ENCODE peak calls at places on chromosome 22, in four cellular contexts. One of them, this sample, is unnamed. For H3K4me1 and H3K9me3, the result is how much of the 10 kb centered on the place peaks cover.

GRCh38 chr22:44080936-44081853 is 57.1 kb downstream of the PARVB start:
- DNase-seq in Peyer's patch: peak
- DNase-seq in sigmoid colon: peak
- DNase-seq in body of pancreas: peak
- DNase-seq in this sample: peak

GRCh38 chr22:17114958-17115235 is 6.3 kb downstream of the TMEM121B start:
- DNase-seq in Peyer's patch: no peak
- DNase-seq in body of pancreas: no peak
- DNase-seq in sigmoid colon: peak
- DNase-seq in this sample: no peak

GRCh38 chr22:27995801-27996528 is 76.9 kb upstream of the PITPNB start:
- DNase-seq in Peyer's patch: no peak
- DNase-seq in sigmoid colon: peak
- DNase-seq in body of pancreas: no peak
- DNase-seq in this sample: peak

GRCh38 chr22:31603574-31603973 is 58.4 kb downstream of the PISD start:
- DNase-seq in Peyer's patch: no peak
- DNase-seq in sigmoid colon: peak
- DNase-seq in body of pancreas: no peak
- DNase-seq in this sample: no peak

GRCh38 chr22:17096095-17096494 is 11.3 kb downstream of the IL17RA start:
- DNase-seq in Peyer's patch: no peak
- DNase-seq in body of pancreas: no peak
- DNase-seq in sigmoid colon: peak
- DNase-seq in this sample: peak

GRCh38 chr22:31753634-31754471 is at the start of gene DEPDC5:
- DNase-seq in sigmoid colon: peak
- DNase-seq in body of pancreas: peak
- DNase-seq in Peyer's patch: peak
- DNase-seq in this sample: peak

GRCh38 chr22:41620646-41621098 is at the start of gene DESI1:
- DNase-seq in sigmoid colon: no peak
- DNase-seq in body of pancreas: no peak
- DNase-seq in Peyer's patch: no peak
- DNase-seq in this sample: no peak

GRCh38 chr22:22127100-22127499 is 117.5 kb upstream of the VPREB1 start:
- DNase-seq in body of pancreas: no peak
- DNase-seq in Peyer's patch: no peak
- DNase-seq in sigmoid colon: no peak
- DNase-seq in this sample: no peak

GRCh38 chr22:50307891-50308596 is 598 bp upstream of the PLXNB2 start:
- DNase-seq in Peyer's patch: no peak
- DNase-seq in sigmoid colon: no peak
- DNase-seq in body of pancreas: no peak
- DNase-seq in this sample: peak

GRCh38 chr22:21587803-21588611 is 20.5 kb downstream of the UBE2L3 start:
- DNase-seq in Peyer's patch: peak
- DNase-seq in sigmoid colon: no peak
- DNase-seq in body of pancreas: no peak
- DNase-seq in this sample: no peak

GRCh38 chr22:39956932-39957664 is 3.1 kb upstream of the TMA7B start:
- DNase-seq in body of pancreas: no peak
- DNase-seq in sigmoid colon: no peak
- DNase-seq in Peyer's patch: no peak
- DNase-seq in this sample: no peak

GRCh38 chr22:19709063-19709769 is 5.1 kb upstream of the SEPTIN5 start:
- DNase-seq in Peyer's patch: no peak
- DNase-seq in body of pancreas: no peak
- DNase-seq in sigmoid colon: peak
- DNase-seq in this sample: no peak

GRCh38 chr22:19865141-19865829 is 10.6 kb upstream of the GNB1L start:
- DNase-seq in Peyer's patch: peak
- DNase-seq in body of pancreas: no peak
- DNase-seq in sigmoid colon: no peak
- DNase-seq in this sample: no peak

GRCh38 chr22:50399751-50400331 is 56.7 kb downstream of the PPP6R2 start:
- DNase-seq in body of pancreas: peak
- DNase-seq in sigmoid colon: no peak
- DNase-seq in Peyer's patch: peak
- DNase-seq in this sample: no peak

GRCh38 chr22:45612451-45612901 is 59.2 kb upstream of the ATXN10 start:
- DNase-seq in Peyer's patch: peak
- DNase-seq in sigmoid colon: peak
- DNase-seq in body of pancreas: no peak
- DNase-seq in this sample: peak

GRCh38 chr22:36384766-36385400 is 2.9 kb downstream of the MYH9 start:
- DNase-seq in Peyer's patch: peak
- DNase-seq in sigmoid colon: no peak
- DNase-seq in body of pancreas: peak
- DNase-seq in this sample: no peak

GRCh38 chr22:41979423-41980250 is 10.4 kb downstream of the SEPTIN3 start:
- DNase-seq in Peyer's patch: no peak
- DNase-seq in sigmoid colon: no peak
- DNase-seq in body of pancreas: no peak
- DNase-seq in this sample: no peak

GRCh38 chr22:26797910-26798309 is 140.5 kb downstream of the MIAT start:
- DNase-seq in sigmoid colon: no peak
- DNase-seq in Peyer's patch: no peak
- DNase-seq in body of pancreas: no peak
- DNase-seq in this sample: no peak

GRCh38 chr22:19848298-19849224 is 6.1 kb downstream of the GNB1L start:
- DNase-seq in sigmoid colon: peak
- DNase-seq in Peyer's patch: peak
- DNase-seq in body of pancreas: peak
- DNase-seq in this sample: peak

GRCh38 chr22:50473855-50474671 is 772 bp downstream of the SBF1 start:
- DNase-seq in body of pancreas: peak
- DNase-seq in sigmoid colon: peak
- DNase-seq in Peyer's patch: no peak
- DNase-seq in this sample: no peak

GRCh38 chr22:17586831-17587440 is 23.6 kb downstream of the SLC25A18 start:
- DNase-seq in sigmoid colon: no peak
- DNase-seq in Peyer's patch: no peak
- DNase-seq in body of pancreas: no peak
- DNase-seq in this sample: no peak

GRCh38 chr22:45271667-45272188 is 13.0 kb upstream of the UPK3A start:
- DNase-seq in sigmoid colon: peak
- DNase-seq in body of pancreas: no peak
- DNase-seq in Peyer's patch: peak
- DNase-seq in this sample: no peak

GRCh38 chr22:36546092-36546804 is 17.3 kb upstream of the EIF3D start:
- DNase-seq in Peyer's patch: no peak
- DNase-seq in sigmoid colon: no peak
- DNase-seq in body of pancreas: peak
- DNase-seq in this sample: no peak

GRCh38 chr22:20239951-20240773 is 28.0 kb downstream of the RTN4R start:
- DNase-seq in Peyer's patch: no peak
- DNase-seq in body of pancreas: no peak
- DNase-seq in sigmoid colon: no peak
- DNase-seq in this sample: no peak

GRCh38 chr22:31400023-31400397 is 606 bp downstream of the DRG1 start:
- DNase-seq in body of pancreas: no peak
- DNase-seq in Peyer's patch: no peak
- DNase-seq in sigmoid colon: no peak
- DNase-seq in this sample: no peak

GRCh38 chr22:28222976-28223375 is 303.9 kb upstream of the PITPNB start:
- DNase-seq in body of pancreas: no peak
- DNase-seq in Peyer's patch: no peak
- DNase-seq in sigmoid colon: no peak
- DNase-seq in this sample: no peak

GRCh38 chr22:49243335-49243734 is 584.3 kb downstream of the BRD1 start:
- DNase-seq in body of pancreas: no peak
- DNase-seq in sigmoid colon: no peak
- DNase-seq in Peyer's patch: no peak
- DNase-seq in this sample: no peak

GRCh38 chr22:27074016-27074415 is 416.6 kb downstream of the MIAT start:
- DNase-seq in Peyer's patch: no peak
- DNase-seq in sigmoid colon: no peak
- DNase-seq in body of pancreas: no peak
- DNase-seq in this sample: no peak

GRCh38 chr22:22410121-22410520 is 98.4 kb downstream of the ZNF280B start:
- DNase-seq in body of pancreas: peak
- DNase-seq in sigmoid colon: no peak
- DNase-seq in Peyer's patch: peak
- DNase-seq in this sample: no peak

DNA sequence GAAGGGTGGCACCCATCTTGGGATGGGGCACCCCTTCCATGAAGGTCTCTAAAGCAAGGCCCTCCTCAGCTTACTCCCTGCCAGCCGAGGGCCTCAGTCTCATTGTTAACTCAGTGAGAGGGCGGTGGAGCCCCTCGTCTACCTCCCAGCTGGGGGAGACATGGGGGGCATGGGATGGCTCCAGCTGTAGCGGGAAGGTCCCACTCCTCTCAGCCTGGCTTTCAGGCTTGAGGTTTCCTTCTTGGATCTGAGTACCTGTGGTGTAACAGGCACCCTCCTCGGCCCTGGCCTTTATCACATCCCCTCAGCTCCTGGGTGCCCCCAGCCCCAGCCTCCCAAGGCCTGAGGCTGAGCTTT is 2.0 kb downstream of the MIF start:
- DNase-seq in body of pancreas: no peak
- DNase-seq in Peyer's patch: no peak
- DNase-seq in sigmoid colon: no peak
- DNase-seq in this sample: no peak
- H3K4me1 ChIP-seq in body of pancreas: under half
- H3K4me1 ChIP-seq in Peyer's patch: under half
- H3K4me1 ChIP-seq in sigmoid colon: under half
- H3K4me1 ChIP-seq in this sample: under half

DNA sequence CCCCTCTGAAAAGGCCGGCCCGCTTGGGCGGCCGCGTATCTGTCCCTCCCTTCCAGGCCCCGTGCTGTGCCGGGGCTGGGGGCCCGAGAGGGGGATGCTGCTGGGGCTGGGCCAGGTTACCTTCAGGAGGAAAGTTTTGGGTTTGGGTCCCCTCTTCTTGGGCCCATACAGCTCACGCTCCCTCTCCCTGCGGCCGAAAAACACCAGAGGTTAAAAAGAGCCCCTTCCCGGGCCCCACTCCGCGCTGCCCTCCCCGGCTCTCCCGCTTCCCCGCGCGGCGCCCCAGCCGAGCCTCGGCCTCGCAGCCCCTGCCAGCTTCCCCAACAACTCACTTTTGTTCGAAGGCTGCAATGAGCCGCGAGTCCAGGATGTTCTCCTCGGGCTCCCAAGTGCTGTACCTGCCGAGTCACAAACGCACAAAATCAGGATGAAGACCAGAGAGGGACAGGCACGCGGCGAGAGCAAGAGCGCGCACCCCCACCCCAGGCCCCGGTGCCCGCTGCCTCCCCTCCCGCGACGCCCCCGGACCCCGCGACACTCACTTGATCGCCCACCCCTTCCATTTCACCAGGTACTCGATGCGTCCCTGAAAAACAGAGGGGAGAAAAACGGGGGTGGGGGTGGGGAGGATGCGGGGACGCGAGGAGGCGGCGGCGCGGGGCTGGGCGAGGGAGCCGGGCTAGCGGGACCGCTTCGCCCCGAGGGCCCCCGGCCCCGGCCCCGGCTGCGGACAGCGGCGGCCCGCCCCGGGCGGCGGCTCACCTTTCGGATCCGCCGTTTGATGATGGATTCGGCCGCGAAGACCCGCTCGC is 450 bp downstream of the CBX6 start:
- DNase-seq in body of pancreas: peak
- DNase-seq in sigmoid colon: peak
- DNase-seq in Peyer's patch: peak
- DNase-seq in this sample: peak
- TF ChIP-seq POLR2A in body of pancreas: no peak
- TF ChIP-seq POLR2A in sigmoid colon: no peak
- TF ChIP-seq POLR2A in Peyer's patch: no peak
- TF ChIP-seq POLR2A in this sample: no peak

DNA sequence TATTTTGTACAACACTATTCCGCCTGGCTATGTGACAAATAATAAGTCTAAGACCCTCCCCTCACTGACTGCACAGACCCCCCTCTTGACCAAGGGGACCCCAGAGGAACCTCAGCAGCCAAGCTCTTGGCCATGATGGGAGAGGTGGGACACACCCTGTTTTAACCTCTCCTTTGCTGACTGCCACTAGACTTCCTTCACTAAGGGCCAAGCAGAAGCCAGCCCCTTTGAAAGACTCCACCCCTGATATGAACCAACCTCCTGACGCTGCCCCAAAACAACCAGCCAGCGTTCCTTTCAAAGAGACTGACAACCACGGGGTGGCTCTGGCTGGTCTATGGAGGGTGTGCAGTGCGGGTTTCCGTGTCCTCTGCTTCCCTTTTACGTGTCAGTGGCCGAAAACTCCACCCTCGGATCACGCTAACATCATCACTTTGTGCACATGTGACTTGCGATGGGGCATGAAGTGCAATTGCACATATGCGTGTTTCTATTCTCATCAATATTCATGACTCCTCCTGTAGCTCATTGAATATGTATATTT is 643.8 kb downstream of the TBC1D22A start:
- DNase-seq in Peyer's patch: peak
- DNase-seq in body of pancreas: no peak
- DNase-seq in sigmoid colon: no peak
- DNase-seq in this sample: no peak
- H3K9me3 ChIP-seq in Peyer's patch: under half
- H3K9me3 ChIP-seq in body of pancreas: under half
- H3K9me3 ChIP-seq in sigmoid colon: under half
- H3K9me3 ChIP-seq in this sample: under half

GRCh38 chr22:46654426-46654825 is 34.2 kb downstream of the GRAMD4 start:
- DNase-seq in Peyer's patch: no peak
- DNase-seq in body of pancreas: no peak
- DNase-seq in sigmoid colon: no peak
- DNase-seq in this sample: no peak
- H3K4me1 ChIP-seq in Peyer's patch: under half
- H3K4me1 ChIP-seq in body of pancreas: under half
- H3K4me1 ChIP-seq in sigmoid colon: under half
- H3K4me1 ChIP-seq in this sample: under half

DNA sequence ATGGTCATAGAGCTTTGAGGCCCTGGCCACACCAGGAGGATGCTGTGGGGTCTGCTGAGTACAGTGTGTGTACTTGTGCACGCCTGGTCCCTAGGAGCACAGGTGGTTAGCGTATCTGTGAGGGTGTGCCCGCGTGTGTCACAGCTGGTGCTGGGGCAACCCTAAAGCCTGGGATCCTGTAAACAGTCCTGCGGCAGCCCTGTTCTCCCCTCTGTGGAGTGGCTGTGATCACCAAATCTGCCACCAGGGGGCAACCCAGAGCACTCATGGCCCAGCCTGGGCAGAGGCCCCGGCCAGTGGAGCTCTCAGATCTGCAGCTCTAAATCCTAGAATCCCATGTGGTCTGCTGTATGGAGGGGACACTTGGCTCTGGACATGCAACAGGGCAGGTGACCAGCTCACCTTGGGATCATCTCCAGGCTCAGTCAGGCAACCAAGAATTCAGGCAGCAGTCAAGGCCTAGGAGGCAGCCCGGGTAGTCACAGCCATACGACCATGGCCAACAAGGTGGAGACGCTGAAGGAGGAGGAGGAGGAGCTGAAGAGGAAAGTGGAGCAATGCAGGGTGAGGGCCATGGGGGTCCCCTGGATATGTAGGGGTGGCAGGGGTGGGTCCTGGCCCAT is 3.9 kb downstream of the SH3BP1 start:
- DNase-seq in sigmoid colon: peak
- DNase-seq in Peyer's patch: peak
- DNase-seq in body of pancreas: peak
- DNase-seq in this sample: peak
- TF ChIP-seq POLR2A in sigmoid colon: no peak
- TF ChIP-seq POLR2A in Peyer's patch: no peak
- TF ChIP-seq POLR2A in body of pancreas: no peak
- TF ChIP-seq POLR2A in this sample: no peak

GRCh38 chr22:38599466-38599865 is 29.5 kb upstream of the DMC1 start:
- DNase-seq in Peyer's patch: no peak
- DNase-seq in sigmoid colon: no peak
- DNase-seq in body of pancreas: no peak
- DNase-seq in this sample: no peak
- H3K9me3 ChIP-seq in Peyer's patch: under half
- H3K9me3 ChIP-seq in sigmoid colon: under half
- H3K9me3 ChIP-seq in body of pancreas: under half
- H3K9me3 ChIP-seq in this sample: under half

This sample was measured in right lobe of liver.